ENCODE peak calls at places on chromosome 18, in nine cellular contexts. E is ascending aorta; M is right atrium auricular region; P is neural progenitor cell; S is CD8-positive, alpha-beta T cell; H is CD4-positive, alpha-beta memory T cell; X is pancreas; Y is colonic mucosa; Z is neuronal stem cell. T is an unnamed sample. For H3K27me3, the result is how much of the 10 kb centered on the place peaks cover.

GRCh38 chr18:39198376-39198775 is 1632.8 kb upstream of the CELF4 start:
- DNase-seq in E (no peak), M (no peak), P (no peak), S (no peak), H (no peak), X (no peak), Y (no peak), Z (no peak), T (no peak)

GRCh38 chr18:58176915-58177717 is 133.1 kb downstream of the NEDD4L start:
- DNase-seq in E (no peak), M (peak), P (peak), S (no peak), H (no peak), X (no peak), Y (no peak), Z (no peak), T (peak)

GRCh38 chr18:32735781-32736180 is 37.0 kb downstream of the KLHL14 start:
- DNase-seq in E (no peak), M (no peak), P (no peak), S (no peak), H (no peak), X (no peak), Y (no peak), Z (no peak), T (no peak)

GRCh38 chr18:56124186-56124585 is 514.2 kb downstream of the TXNL1 start:
- DNase-seq in E (no peak), M (no peak), P (no peak), S (no peak), H (no peak), X (no peak), Y (no peak), Z (no peak), T (no peak)

GRCh38 chr18:14086459-14087231 is 45.6 kb downstream of the ZNF519 start:
- DNase-seq in E (no peak), M (no peak), P (peak), S (no peak), H (no peak), X (no peak), Y (no peak), Z (peak), T (no peak)

GRCh38 chr18:64234336-64234735 is 85.4 kb upstream of the LINC00305 start:
- DNase-seq in E (no peak), M (no peak), P (no peak), S (no peak), H (no peak), X (no peak), Y (no peak), Z (no peak), T (no peak)

GRCh38 chr18:58076052-58076451 is 32.0 kb downstream of the NEDD4L start:
- DNase-seq in E (no peak), M (no peak), P (no peak), S (no peak), H (no peak), X (no peak), Y (no peak), Z (no peak), T (no peak)

GRCh38 chr18:76376225-76376624 is 118.8 kb downstream of the ZNF516 start:
- DNase-seq in E (no peak), M (no peak), P (no peak), S (no peak), H (no peak), X (no peak), Y (no peak), Z (no peak), T (no peak)

GRCh38 chr18:5253910-5254309 is 41.6 kb downstream of the ZBTB14 start:
- DNase-seq in E (no peak), M (no peak), P (no peak), S (no peak), H (no peak), X (no peak), Y (no peak), Z (no peak), T (no peak)

GRCh38 chr18:24991220-24991575 is 360.8 kb downstream of the ZNF521 start:
- DNase-seq in E (no peak), M (no peak), P (no peak), S (no peak), H (no peak), X (no peak), Y (no peak), Z (no peak), T (no peak)

GRCh38 chr18:76064998-76065397 is 430.0 kb downstream of the ZNF516 start:
- DNase-seq in E (no peak), M (no peak), P (peak), S (no peak), H (no peak), X (no peak), Y (no peak), Z (no peak), T (no peak)

GRCh38 chr18:80112623-80113248 is 3.7 kb downstream of the ADNP2 start:
- DNase-seq in E (no peak), M (no peak), P (no peak), S (no peak), H (no peak), X (no peak), Y (no peak), Z (no peak), T (no peak)

GRCh38 chr18:46199515-46200147 is 95.4 kb downstream of the HAUS1 start:
- DNase-seq in E (no peak), M (no peak), P (no peak), S (no peak), H (no peak), X (no peak), Y (no peak), Z (no peak), T (no peak)

GRCh38 chr18:64398320-64398719 is 249.4 kb upstream of the LINC00305 start:
- DNase-seq in E (no peak), M (no peak), P (no peak), S (no peak), H (no peak), X (no peak), Y (no peak), Z (no peak), T (no peak)

GRCh38 chr18:70490008-70490933 is 201.4 kb downstream of the SOCS6 start:
- DNase-seq in E (no peak), M (no peak), P (peak), S (no peak), H (no peak), X (no peak), Y (peak), Z (peak), T (no peak)

GRCh38 chr18:34820360-34820759 is 110.3 kb downstream of the DTNA start:
- DNase-seq in E (no peak), M (no peak), P (peak), S (no peak), H (no peak), X (no peak), Y (no peak), Z (peak), T (no peak)

GRCh38 chr18:12567849-12568248 is 90.1 kb downstream of the SPIRE1 start:
- DNase-seq in E (no peak), M (no peak), P (no peak), S (no peak), H (no peak), X (no peak), Y (no peak), Z (no peak), T (no peak)

GRCh38 chr18:63132819-63133200 is 186.8 kb downstream of the BCL2 start:
- DNase-seq in E (no peak), M (no peak), P (no peak), S (no peak), H (no peak), X (no peak), Y (peak), Z (no peak), T (no peak)

GRCh38 chr18:12702221-12703095 is at the start of the genes CEP76 and PSMG2:
- DNase-seq in E (peak), M (peak), P (peak), S (peak), H (peak), X (peak), Y (peak), Z (peak), T (peak)

GRCh38 chr18:46158498-46158897 is 54.3 kb downstream of the HAUS1 start:
- DNase-seq in E (no peak), M (no peak), P (peak), S (no peak), H (no peak), X (no peak), Y (no peak), Z (no peak), T (no peak)

GRCh38 chr18:79200546-79201268 is 131.5 kb downstream of the ATP9B start:
- DNase-seq in E (no peak), M (no peak), P (peak), S (no peak), H (no peak), X (no peak), Y (peak), Z (peak), T (no peak)

GRCh38 chr18:23228102-23229051 is 93.1 kb downstream of the CABLES1 start:
- DNase-seq in E (no peak), M (no peak), P (no peak), S (no peak), H (no peak), X (no peak), Y (no peak), Z (no peak), T (no peak)

GRCh38 chr18:27839141-27839540 is 337.8 kb downstream of the CDH2 start:
- DNase-seq in E (no peak), M (no peak), P (no peak), S (no peak), H (no peak), X (no peak), Y (no peak), Z (no peak), T (no peak)

DNA sequence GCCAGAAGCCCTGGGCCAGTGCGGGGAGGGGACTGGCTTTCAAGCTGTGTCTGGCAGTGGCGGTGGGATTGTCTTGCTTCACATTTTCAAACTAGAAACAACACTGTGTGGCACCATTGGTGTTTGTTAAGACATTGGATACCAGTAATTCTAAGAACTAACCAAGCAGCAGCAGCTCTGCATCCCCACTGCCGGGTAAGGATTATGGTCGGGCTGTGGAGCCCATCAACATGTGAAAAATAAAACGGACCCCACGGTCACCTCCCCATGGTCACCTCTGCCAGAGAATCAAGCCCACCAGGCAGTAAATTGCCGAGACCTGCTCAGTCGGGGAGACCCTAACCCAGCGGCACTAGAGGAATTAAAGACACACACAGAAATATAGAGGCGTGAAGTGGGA is 65.3 kb downstream of the C18orf63 start:
- DNase-seq in E (no peak), M (peak), P (no peak), S (no peak), H (no peak), X (no peak), Y (peak), Z (no peak), T (no peak)
- H3K27me3 ChIP-seq in E (under half), M (under half), P (under half), S (under half), H (under half), X (under half), Y (under half), Z (under half), T (under half)

GRCh38 chr18:31557446-31557845 is 34.2 kb upstream of the TTR start:
- DNase-seq in E (no peak), M (no peak), P (no peak), S (no peak), H (no peak), X (no peak), Y (no peak), Z (no peak), T (no peak)

GRCh38 chr18:31555971-31556747 is 35.5 kb upstream of the TTR start:
- DNase-seq in E (no peak), M (no peak), P (peak), S (no peak), H (peak), X (no peak), Y (peak), Z (peak), T (peak)

GRCh38 chr18:31553800-31554199 is 37.9 kb upstream of the TTR start:
- DNase-seq in E (no peak), M (no peak), P (no peak), S (no peak), H (no peak), X (no peak), Y (no peak), Z (no peak), T (no peak)

GRCh38 chr18:31551883-31552282 is 39.8 kb upstream of the TTR start:
- DNase-seq in E (no peak), M (no peak), P (no peak), S (no peak), H (no peak), X (no peak), Y (no peak), Z (no peak), T (no peak)

GRCh38 chr18:31554776-31555175 is 36.9 kb upstream of the TTR start:
- DNase-seq in E (no peak), M (no peak), P (no peak), S (no peak), H (no peak), X (no peak), Y (no peak), Z (no peak), T (no peak)
- H3K4me3 ChIP-seq in E (no peak), M (no peak), P (no peak), S (no peak), H (no peak), X (no peak), Y (no peak), Z (no peak), T (no peak)

GRCh38 chr18:50563376-50563775 is 3.5 kb downstream of the MAPK4 start:
- DNase-seq in E (no peak), M (no peak), P (no peak), S (no peak), H (no peak), X (no peak), Y (no peak), Z (no peak), T (no peak)

GRCh38 chr18:50559750-50560680 is at the start of gene MAPK4:
- DNase-seq in E (peak), M (no peak), P (peak), S (no peak), H (no peak), X (peak), Y (peak), Z (peak), T (no peak)

GRCh38 chr18:50558948-50559749 is 738 bp upstream of the MAPK4 start:
- DNase-seq in E (no peak), M (no peak), P (peak), S (no peak), H (no peak), X (peak), Y (no peak), Z (peak), T (no peak)

GRCh38 chr18:50560681-50561629 is 1.1 kb downstream of the MAPK4 start:
- DNase-seq in E (no peak), M (no peak), P (peak), S (no peak), H (no peak), X (peak), Y (no peak), Z (peak), T (no peak)

GRCh38 chr18:50562686-50563085 is 2.8 kb downstream of the MAPK4 start:
- DNase-seq in E (no peak), M (no peak), P (no peak), S (no peak), H (no peak), X (no peak), Y (no peak), Z (no peak), T (no peak)
- H3K27me3 ChIP-seq in E (under half), M (under half), P (half or more), S (under half), H (under half), X (under half), Y (under half), Z (under half), T (under half)

GRCh38 chr18:43034683-43035500 is 80.6 kb downstream of the RIT2 start:
- DNase-seq in E (no peak), M (no peak), P (no peak), S (no peak), H (no peak), X (no peak), Y (no peak), Z (no peak), T (no peak)
- H3K4me3 ChIP-seq in E (no peak), M (no peak), P (no peak), S (no peak), H (no peak), X (no peak), Y (no peak), Z (no peak), T (no peak)

GRCh38 chr18:35837922-35838496 is 134.5 kb upstream of the RMP24 start:
- DNase-seq in E (no peak), M (no peak), P (no peak), S (no peak), H (no peak), X (no peak), Y (no peak), Z (no peak), T (no peak)
- H3K27me3 ChIP-seq in E (under half), M (under half), P (under half), S (under half), H (under half), X (under half), Y (under half), Z (under half), T (under half)

DNA sequence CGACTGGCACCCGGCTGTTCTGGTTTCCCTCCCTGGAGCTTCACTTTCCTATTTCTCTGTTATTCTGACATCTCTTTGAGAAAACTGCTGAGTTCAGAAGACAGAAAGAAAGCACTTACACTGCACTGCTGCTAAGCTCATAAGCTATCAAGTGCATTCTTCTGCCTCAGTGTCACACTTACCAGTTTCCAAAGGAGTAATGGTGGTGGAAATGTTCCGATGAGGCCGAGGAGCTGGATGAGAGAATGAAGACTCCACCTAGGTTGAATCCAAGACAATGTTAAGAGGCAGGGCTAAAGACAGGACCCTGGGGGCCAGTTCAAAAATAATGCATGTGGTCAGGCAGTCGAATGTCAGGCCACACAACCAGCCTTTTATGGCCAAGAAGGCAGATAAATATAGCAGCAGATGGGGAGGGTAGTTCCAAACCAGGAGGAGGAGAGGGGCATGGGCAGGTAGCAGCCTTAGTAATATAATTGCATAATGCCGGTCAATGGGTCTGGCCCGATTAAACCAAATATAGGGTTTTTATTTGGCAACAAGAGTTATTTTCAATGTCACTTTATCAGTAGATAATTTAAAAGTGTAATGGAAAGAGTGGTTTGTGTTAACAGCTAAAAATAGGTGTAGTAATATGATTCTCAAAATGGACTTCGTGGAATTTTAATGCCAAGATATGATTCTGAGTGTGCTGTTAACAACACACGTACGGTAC is at the start of gene MYOM1:
- DNase-seq in E (no peak), M (no peak), P (no peak), S (no peak), H (no peak), X (no peak), Y (no peak), Z (no peak), T (no peak)
- H3K4me3 ChIP-seq in E (peak), M (peak), P (no peak), S (no peak), H (no peak), X (peak), Y (no peak), Z (no peak), T (no peak)

GRCh38 chr18:41131050-41131449 is 824.0 kb upstream of the PIK3C3 start:
- DNase-seq in E (no peak), M (no peak), P (no peak), S (no peak), H (no peak), X (no peak), Y (no peak), Z (no peak), T (no peak)

GRCh38 chr18:41128126-41128525 is 826.9 kb upstream of the PIK3C3 start:
- DNase-seq in E (no peak), M (no peak), P (no peak), S (no peak), H (no peak), X (no peak), Y (no peak), Z (no peak), T (no peak)

GRCh38 chr18:41126541-41127235 is 828.3 kb upstream of the PIK3C3 start:
- DNase-seq in E (no peak), M (no peak), P (no peak), S (no peak), H (no peak), X (no peak), Y (no peak), Z (no peak), T (no peak)

GRCh38 chr18:41134426-41134825 is 820.6 kb upstream of the PIK3C3 start:
- DNase-seq in E (no peak), M (no peak), P (no peak), S (no peak), H (no peak), X (no peak), Y (no peak), Z (no peak), T (no peak)

DNA sequence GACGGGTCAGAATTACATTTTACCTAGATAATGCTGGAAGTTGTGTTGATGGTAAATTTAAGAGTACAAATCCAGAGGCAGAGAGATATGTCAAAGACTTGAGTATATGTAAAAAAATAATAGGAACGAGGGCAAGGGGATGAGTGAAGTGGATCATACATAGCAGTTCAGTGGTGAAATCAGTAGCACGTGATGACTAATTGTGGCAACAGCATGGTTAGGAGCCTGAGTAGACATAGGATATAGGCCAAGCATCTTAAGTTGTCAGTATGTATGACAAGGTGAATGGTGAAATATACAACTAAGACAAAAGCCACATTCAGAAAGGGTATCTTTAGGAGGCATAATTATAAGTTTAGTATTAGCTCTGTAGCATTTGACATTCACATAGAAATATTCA is 826.5 kb upstream of the PIK3C3 start:
- DNase-seq in E (no peak), M (no peak), P (no peak), S (no peak), H (no peak), X (no peak), Y (no peak), Z (no peak), T (no peak)
- H3K27me3 ChIP-seq in E (under half), M (under half), P (under half), S (under half), H (under half), X (under half), Y (under half), Z (under half), T (under half)

GRCh38 chr18:48158721-48159120 is 228.3 kb upstream of the SMAD2 start:
- DNase-seq in E (peak), M (no peak), P (no peak), S (no peak), H (no peak), X (no peak), Y (no peak), Z (no peak), T (no peak)

GRCh38 chr18:48157956-48158355 is 227.5 kb upstream of the SMAD2 start:
- DNase-seq in E (peak), M (no peak), P (no peak), S (no peak), H (no peak), X (no peak), Y (no peak), Z (no peak), T (no peak)

GRCh38 chr18:48153641-48154481 is 223.4 kb upstream of the SMAD2 start:
- DNase-seq in E (peak), M (no peak), P (no peak), S (no peak), H (no peak), X (no peak), Y (no peak), Z (no peak), T (no peak)

GRCh38 chr18:48152549-48152948 is 222.1 kb upstream of the SMAD2 start:
- DNase-seq in E (no peak), M (no peak), P (no peak), S (no peak), H (no peak), X (no peak), Y (no peak), Z (no peak), T (peak)

GRCh38 chr18:48155856-48156255 is 225.4 kb upstream of the SMAD2 start:
- DNase-seq in E (peak), M (no peak), P (no peak), S (no peak), H (no peak), X (no peak), Y (no peak), Z (no peak), T (no peak)
- H3K4me3 ChIP-seq in E (no peak), M (no peak), P (no peak), S (no peak), H (no peak), X (no peak), Y (no peak), Z (no peak), T (no peak)

T was measured in tibial nerve.